ENCODE peak calls at places on chromosome 6, in seven cellular contexts. Z is HFFc6, I is RWPE1, M is Calu3, Q is MM.1S, D is fibroblast of mammary gland, E is pancreas. H is an unnamed sample.

GRCh38 chr6:166556871-166557322 is 29.6 kb downstream of the RAMACL start:
- DNase-seq in M (peak), I (peak), E (peak), D (peak), Z (peak), Q (no peak), H (peak)

GRCh38 chr6:47246556-47246955 is 63.1 kb downstream of the TNFRSF21 start:
- DNase-seq in D (no peak), I (no peak), Q (peak), E (no peak), Z (no peak), M (no peak), H (no peak)

GRCh38 chr6:54860739-54861138 is 14.2 kb downstream of the FAM83B start:
- DNase-seq in M (peak), E (no peak), I (no peak), Z (no peak), Q (no peak), D (peak), H (peak)

GRCh38 chr6:121430514-121431460 is 4.7 kb upstream of the GJA1 start:
- DNase-seq in Z (peak), Q (no peak), I (peak), D (peak), E (no peak), M (peak), H (peak)

GRCh38 chr6:25423358-25423757 is 144.2 kb downstream of the CARMIL1 start:
- DNase-seq in Z (no peak), Q (no peak), D (no peak), E (no peak), M (no peak), I (no peak), H (no peak)

GRCh38 chr6:85568411-85568810 is 25.2 kb downstream of the SNX14 start:
- DNase-seq in E (no peak), D (no peak), I (no peak), M (no peak), Q (no peak), Z (no peak), H (no peak)

GRCh38 chr6:53321701-53322100 is 27.0 kb downstream of the ELOVL5 start:
- DNase-seq in Z (no peak), E (no peak), M (no peak), D (no peak), I (no peak), Q (no peak), H (no peak)

GRCh38 chr6:36599791-36600209 is 5.6 kb downstream of the SRSF3 start:
- DNase-seq in Z (peak), E (no peak), D (peak), I (peak), Q (peak), M (peak), H (peak)

GRCh38 chr6:89951574-89952360 is 57.5 kb downstream of the GJA10 start:
- DNase-seq in M (no peak), Z (no peak), D (peak), E (no peak), Q (no peak), I (peak), H (no peak)

GRCh38 chr6:12172572-12172971 is 117.6 kb upstream of the EDN1 start:
- DNase-seq in Z (no peak), D (no peak), I (no peak), E (no peak), M (no peak), Q (no peak), H (no peak)

GRCh38 chr6:9620263-9620662 is 794.6 kb downstream of the TFAP2A start:
- DNase-seq in D (no peak), Z (peak), I (no peak), M (no peak), Q (no peak), E (no peak), H (peak)

GRCh38 chr6:71585472-71585871 is 296.9 kb downstream of the OGFRL1 start:
- DNase-seq in M (no peak), Z (no peak), Q (no peak), D (no peak), I (no peak), E (peak), H (no peak)

GRCh38 chr6:140909156-140909555 is 1223.6 kb upstream of the GJE1 start:
- DNase-seq in D (peak), Q (no peak), E (no peak), I (no peak), Z (peak), M (no peak), H (peak)

GRCh38 chr6:136035378-136036070 is 184.0 kb downstream of the PDE7B start:
- DNase-seq in M (no peak), E (no peak), Z (peak), D (peak), Q (no peak), I (no peak), H (peak)

GRCh38 chr6:16635810-16636602 is 125.3 kb downstream of the ATXN1 start:
- DNase-seq in I (peak), E (no peak), M (no peak), D (peak), Z (peak), Q (peak), H (peak)

GRCh38 chr6:127186889-127187288 is 68.4 kb downstream of the RSPO3 start:
- DNase-seq in M (peak), Z (no peak), Q (peak), E (no peak), D (no peak), I (no peak), H (no peak)

GRCh38 chr6:137989696-137990095 is 117.5 kb downstream of the PERP start:
- DNase-seq in I (no peak), E (no peak), M (no peak), D (no peak), Q (no peak), Z (no peak), H (peak)

GRCh38 chr6:20058912-20059311 is 153.4 kb downstream of the MBOAT1 start:
- DNase-seq in Q (no peak), E (no peak), M (no peak), I (no peak), Z (no peak), D (no peak), H (no peak)
- TF ChIP-seq CTCF in Q (no peak), E (no peak), M (no peak), I (no peak), Z (no peak), D (no peak), H (no peak)

DNA sequence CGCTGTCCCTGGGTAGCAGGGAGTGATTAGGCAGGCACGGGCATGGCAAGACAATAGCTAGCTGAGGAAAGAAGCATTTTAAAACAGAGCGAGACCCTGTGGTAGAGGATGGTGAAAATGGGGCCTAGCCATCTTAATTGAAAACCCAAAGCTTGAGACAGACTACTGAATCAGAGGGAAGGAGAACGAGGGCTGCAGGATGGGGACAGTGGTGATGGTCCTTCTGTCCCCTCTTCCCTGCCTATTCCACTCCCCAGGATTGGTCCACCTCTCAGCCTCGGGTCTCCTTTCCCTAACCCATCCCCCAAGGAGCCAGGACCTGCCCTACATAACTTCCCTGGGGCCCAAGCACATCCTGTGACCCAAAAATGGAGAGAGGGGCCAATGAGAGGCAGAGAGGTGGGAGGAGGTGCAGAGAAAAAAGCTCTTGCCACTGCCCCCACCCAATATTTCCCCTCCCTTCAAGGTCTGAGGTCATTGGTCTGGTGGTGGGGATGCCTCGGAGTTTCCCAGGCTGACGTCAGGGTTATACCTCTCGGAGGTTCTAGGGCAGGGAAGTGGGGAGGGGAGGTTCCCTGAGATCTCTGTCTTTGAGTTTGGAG is 884 bp upstream of the CUTA start:
- DNase-seq in Z (no peak), Q (no peak), D (peak), E (no peak), I (no peak), M (no peak), H (no peak)
- TF ChIP-seq CTCF in Z (peak), Q (no peak), D (no peak), E (no peak), I (no peak), M (peak), H (no peak)

GRCh38 chr6:168071620-168072019 is 7.4 kb downstream of the FRMD1 start:
- DNase-seq in Q (no peak), E (no peak), Z (no peak), M (no peak), I (peak), D (no peak), H (no peak)
- TF ChIP-seq CTCF in Q (peak), E (no peak), Z (peak), M (no peak), I (no peak), D (no peak), H (no peak)

DNA sequence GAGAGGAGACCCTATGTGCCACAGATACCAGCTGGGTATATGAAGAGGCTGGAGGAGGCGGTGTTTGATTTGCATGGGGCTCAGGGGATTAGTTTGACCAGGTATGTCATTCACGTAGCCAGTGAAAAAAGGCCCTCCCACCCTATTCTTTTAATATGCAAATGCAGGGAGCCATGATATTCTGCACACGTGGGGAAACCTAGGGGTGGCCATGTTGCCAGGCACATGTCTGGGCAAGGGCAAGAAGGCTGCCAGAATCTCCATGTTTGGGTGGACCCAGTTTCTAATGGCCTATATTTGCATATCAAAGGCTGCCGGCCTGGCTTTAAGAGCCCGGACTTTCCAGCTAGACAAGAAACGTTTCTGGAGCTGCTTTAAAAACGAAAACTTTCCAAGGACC is 60.4 kb downstream of the SOX4 start:
- DNase-seq in M (no peak), Z (no peak), D (no peak), E (no peak), I (no peak), Q (no peak), H (no peak)
- TF ChIP-seq CTCF in M (no peak), Z (no peak), D (no peak), E (no peak), I (no peak), Q (no peak), H (no peak)

GRCh38 chr6:123562264-123562663 is 74.5 kb downstream of the TRDN start:
- DNase-seq in Q (no peak), D (no peak), E (no peak), I (no peak), M (no peak), Z (no peak), H (no peak)
- TF ChIP-seq CTCF in Q (no peak), D (no peak), E (no peak), I (no peak), M (no peak), Z (no peak), H (no peak)

GRCh38 chr6:169121013-169121412 is 132.6 kb downstream of the THBS2 start:
- DNase-seq in D (no peak), E (no peak), M (no peak), I (no peak), Z (no peak), Q (no peak), H (no peak)
- TF ChIP-seq CTCF in D (peak), E (no peak), M (no peak), I (no peak), Z (peak), Q (no peak), H (no peak)

GRCh38 chr6:151352410-151353399 is 38.7 kb downstream of the ZBTB2 start:
- DNase-seq in M (no peak), I (no peak), Z (no peak), E (no peak), Q (no peak), D (peak), H (no peak)
- TF ChIP-seq CTCF in M (no peak), I (no peak), Z (no peak), E (no peak), Q (no peak), D (no peak), H (no peak)

H was measured in AG10803.